ENCODE peak calls at places on chromosomes 6 and 20, in seven cellular contexts. U, Q, T, N, S, K and H are unnamed samples.

GRCh38 chr6:149935668-149936067 is 6.1 kb upstream of the ULBP2 start:
- DNase-seq in N (no peak), Q (no peak), S (no peak), K (no peak), U (no peak), T (no peak), H (no peak)

GRCh38 chr6:111713196-111713705 is 107.6 kb upstream of the TRAF3IP2 start:
- DNase-seq in K (no peak), N (no peak), S (no peak), T (no peak), U (no peak), Q (no peak), H (no peak)

GRCh38 chr6:14876778-14877613 is 368.9 kb upstream of the JARID2 start:
- DNase-seq in U (peak), Q (no peak), T (peak), K (no peak), N (peak), S (no peak), H (peak)

GRCh38 chr6:148577687-148578488 is 168.9 kb upstream of the UST start:
- DNase-seq in S (no peak), K (peak), U (peak), Q (peak), N (peak), T (peak), H (no peak)

GRCh38 chr20:50491168-50491567 is 19.0 kb upstream of the PTPN1 start:
- DNase-seq in Q (no peak), N (no peak), K (no peak), U (no peak), S (no peak), T (no peak), H (no peak)

GRCh38 chr20:41617059-41617921 is 887 bp downstream of the CHD6 start:
- DNase-seq in S (no peak), U (peak), K (peak), Q (peak), T (peak), N (peak), H (no peak)

GRCh38 chr6:168132531-168133184 is 53.6 kb upstream of the FRMD1 start:
- DNase-seq in U (peak), K (peak), T (peak), N (peak), S (no peak), Q (peak), H (no peak)

GRCh38 chr20:12217382-12217781 is 299.7 kb downstream of the BTBD3 start:
- DNase-seq in N (no peak), T (no peak), U (no peak), S (no peak), K (no peak), Q (no peak), H (no peak)

GRCh38 chr6:81480139-81480538 is 272.3 kb downstream of the TENT5A start:
- DNase-seq in T (no peak), K (no peak), Q (no peak), S (no peak), N (no peak), U (peak), H (no peak)

GRCh38 chr20:64144144-64144912 is 19.9 kb upstream of the MYT1 start:
- DNase-seq in N (no peak), T (no peak), Q (no peak), S (no peak), K (no peak), U (no peak), H (no peak)

GRCh38 chr6:141164042-141164748 is 968.5 kb upstream of the GJE1 start:
- DNase-seq in U (no peak), Q (no peak), N (no peak), S (no peak), K (no peak), T (peak), H (no peak)

GRCh38 chr20:16261733-16262277 is 311.4 kb downstream of the KIF16B start:
- DNase-seq in N (no peak), K (no peak), S (no peak), Q (no peak), U (no peak), T (no peak), H (no peak)

GRCh38 chr6:72272958-72273357 is 348.9 kb upstream of the KCNQ5 start:
- DNase-seq in Q (no peak), T (peak), S (no peak), K (no peak), U (peak), N (peak), H (no peak)

GRCh38 chr6:79631800-79632172 is 657 bp downstream of the SH3BGRL2 start:
- DNase-seq in Q (no peak), K (no peak), S (no peak), N (no peak), U (no peak), T (no peak), H (no peak)

GRCh38 chr6:136178749-136179148 is 71.4 kb downstream of the MTFR2 start:
- DNase-seq in Q (no peak), U (no peak), T (no peak), N (no peak), K (no peak), S (no peak), H (no peak)

GRCh38 chr20:5657190-5657872 is 92.9 kb upstream of the SHLD1 start:
- DNase-seq in N (peak), K (peak), U (peak), T (peak), Q (no peak), S (peak), H (no peak)

GRCh38 chr6:95119927-95120326 is 457.4 kb upstream of the MANEA start:
- DNase-seq in K (no peak), T (no peak), U (no peak), N (no peak), Q (no peak), S (no peak), H (no peak)

GRCh38 chr6:47413752-47414516 is 63.7 kb upstream of the CD2AP start:
- DNase-seq in Q (peak), S (peak), N (peak), K (peak), T (peak), U (peak), H (peak)

GRCh38 chr6:133551847-133552331 is 310.7 kb downstream of the EYA4 start:
- DNase-seq in N (no peak), T (peak), K (no peak), Q (no peak), S (no peak), U (peak), H (no peak)

GRCh38 chr6:141484726-141485125 is 648.0 kb upstream of the GJE1 start:
- DNase-seq in K (peak), U (no peak), T (peak), N (no peak), S (peak), Q (no peak), H (no peak)

GRCh38 chr6:109794201-109794926 is 103.3 kb downstream of the FIG4 start:
- DNase-seq in K (no peak), N (peak), T (peak), S (no peak), U (peak), Q (no peak), H (no peak)

DNA sequence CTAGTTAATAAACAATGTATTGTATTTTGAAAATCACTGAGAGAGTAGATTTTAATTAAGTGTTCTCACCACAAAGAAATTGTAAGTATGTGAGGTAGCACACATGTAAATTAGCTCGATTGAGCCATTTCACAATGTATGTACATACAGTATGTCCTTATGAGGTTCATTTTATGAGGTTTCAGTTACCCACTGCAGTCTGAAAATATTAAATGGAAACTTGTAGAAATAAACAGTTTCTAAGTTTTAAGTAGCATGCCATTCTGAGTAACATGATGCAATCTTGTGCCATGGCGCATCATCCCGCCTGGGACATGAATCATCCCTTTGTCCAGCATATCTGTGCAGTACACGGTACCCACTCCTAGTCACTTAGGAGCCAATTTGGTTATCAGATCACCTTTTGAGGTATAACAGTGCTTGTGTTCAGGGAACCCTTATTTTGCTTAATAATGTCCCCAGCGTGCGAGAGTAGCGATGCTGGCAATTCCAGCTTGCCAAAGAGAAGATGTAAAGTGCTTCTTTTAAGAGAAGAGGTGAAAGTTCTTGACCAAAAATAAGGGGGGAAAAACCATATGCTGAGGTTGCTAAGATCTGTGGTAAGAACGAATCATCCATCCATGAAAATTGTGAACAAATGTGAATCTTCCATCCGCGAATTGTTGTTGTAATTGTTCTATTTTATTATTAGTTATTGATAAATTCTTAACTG is 64.7 kb downstream of the KCNS1 start:
- DNase-seq in K (peak), T (peak), S (peak), U (peak), N (peak), Q (no peak), H (no peak)
- H3K9ac ChIP-seq in K (no peak), T (no peak), S (peak), U (no peak), N (no peak), Q (no peak), H (no peak)

GRCh38 chr20:47167846-47168245 is 188.7 kb downstream of the ZMYND8 start:
- DNase-seq in S (no peak), T (no peak), Q (no peak), U (no peak), K (no peak), N (no peak), H (no peak)
- H3K27ac ChIP-seq in S (no peak), T (no peak), Q (no peak), U (no peak), K (no peak), N (no peak), H (no peak)

DNA sequence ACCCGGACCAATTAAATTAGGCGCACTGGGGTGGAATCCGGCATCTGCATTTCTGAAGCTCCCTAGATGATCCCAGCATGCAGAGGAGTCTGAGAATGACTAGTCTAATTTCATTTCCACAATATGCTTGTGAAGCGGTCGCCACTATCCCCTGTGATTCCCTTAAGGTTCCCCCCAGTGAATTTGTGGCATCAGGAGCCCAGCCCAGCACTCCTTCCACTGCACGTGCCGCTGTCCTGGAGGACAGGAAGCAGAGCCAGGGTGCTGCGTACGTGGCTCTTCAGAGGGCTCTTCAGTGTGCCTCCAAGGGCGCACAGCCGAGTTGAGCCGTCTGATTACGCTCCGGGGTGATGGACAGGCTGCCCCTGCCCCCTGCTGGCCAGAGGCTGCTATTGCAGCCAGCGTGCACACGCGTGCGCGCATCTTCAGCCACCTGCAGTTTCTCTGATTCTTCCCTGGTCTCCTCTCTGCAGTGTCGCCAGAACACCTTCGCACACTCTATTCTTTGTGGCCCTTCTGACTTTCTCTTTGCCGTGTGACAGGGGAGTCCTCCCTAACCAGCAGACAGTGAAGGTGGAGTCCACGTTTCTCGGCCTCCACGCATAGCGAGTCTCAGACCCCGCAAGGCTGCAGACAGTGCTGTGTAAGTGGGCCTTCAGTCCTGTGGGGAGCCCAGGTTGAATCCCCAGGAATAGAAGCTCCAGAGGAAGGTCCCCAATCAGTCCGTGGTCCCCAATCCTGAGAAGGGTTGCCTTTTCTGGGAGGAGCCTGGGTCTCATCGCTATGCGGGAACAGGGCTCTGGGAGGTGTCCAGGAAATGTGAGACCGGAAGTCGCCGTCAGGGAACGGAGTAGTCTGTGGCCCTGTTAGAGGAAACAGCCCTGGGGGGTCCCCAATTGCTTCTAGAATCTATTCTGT is 16.5 kb upstream of the NCR2 start:
- DNase-seq in T (peak), N (peak), Q (peak), S (peak), U (peak), K (peak), H (peak)
- H3K9ac ChIP-seq in T (peak), N (no peak), Q (no peak), S (no peak), U (no peak), K (peak), H (no peak)

GRCh38 chr20:4162766-4163165 is 147.4 kb upstream of the RNF24 start:
- DNase-seq in N (no peak), U (no peak), Q (no peak), K (no peak), S (no peak), T (no peak), H (no peak)
- H3K27ac ChIP-seq in N (no peak), U (no peak), Q (no peak), K (no peak), S (no peak), T (no peak), H (peak)

GRCh38 chr20:10502098-10502526 is 67.0 kb downstream of the SLX4IP start:
- DNase-seq in T (no peak), S (no peak), K (no peak), U (no peak), N (no peak), Q (no peak), H (no peak)

GRCh38 chr20:10504893-10505292 is 69.8 kb downstream of the SLX4IP start:
- DNase-seq in K (no peak), Q (no peak), S (no peak), T (peak), N (no peak), U (no peak), H (no peak)

GRCh38 chr20:10498196-10498595 is 63.1 kb downstream of the SLX4IP start:
- DNase-seq in K (no peak), S (no peak), T (no peak), U (no peak), N (peak), Q (no peak), H (no peak)

GRCh38 chr20:10497283-10497682 is 62.2 kb downstream of the SLX4IP start:
- DNase-seq in S (no peak), T (no peak), U (no peak), K (no peak), Q (no peak), N (no peak), H (no peak)

GRCh38 chr20:10501377-10501776 is 66.3 kb downstream of the SLX4IP start:
- DNase-seq in T (no peak), N (no peak), S (no peak), Q (no peak), U (peak), K (no peak), H (no peak)
- H3K9ac ChIP-seq in T (peak), N (no peak), S (peak), Q (no peak), U (no peak), K (no peak), H (no peak)

GRCh38 chr6:53280207-53280606 is 68.5 kb downstream of the ELOVL5 start:
- DNase-seq in Q (no peak), T (no peak), U (no peak), S (no peak), K (no peak), N (no peak), H (no peak)
- H3K27ac ChIP-seq in Q (no peak), T (no peak), U (no peak), S (no peak), K (no peak), N (no peak), H (no peak)

DNA sequence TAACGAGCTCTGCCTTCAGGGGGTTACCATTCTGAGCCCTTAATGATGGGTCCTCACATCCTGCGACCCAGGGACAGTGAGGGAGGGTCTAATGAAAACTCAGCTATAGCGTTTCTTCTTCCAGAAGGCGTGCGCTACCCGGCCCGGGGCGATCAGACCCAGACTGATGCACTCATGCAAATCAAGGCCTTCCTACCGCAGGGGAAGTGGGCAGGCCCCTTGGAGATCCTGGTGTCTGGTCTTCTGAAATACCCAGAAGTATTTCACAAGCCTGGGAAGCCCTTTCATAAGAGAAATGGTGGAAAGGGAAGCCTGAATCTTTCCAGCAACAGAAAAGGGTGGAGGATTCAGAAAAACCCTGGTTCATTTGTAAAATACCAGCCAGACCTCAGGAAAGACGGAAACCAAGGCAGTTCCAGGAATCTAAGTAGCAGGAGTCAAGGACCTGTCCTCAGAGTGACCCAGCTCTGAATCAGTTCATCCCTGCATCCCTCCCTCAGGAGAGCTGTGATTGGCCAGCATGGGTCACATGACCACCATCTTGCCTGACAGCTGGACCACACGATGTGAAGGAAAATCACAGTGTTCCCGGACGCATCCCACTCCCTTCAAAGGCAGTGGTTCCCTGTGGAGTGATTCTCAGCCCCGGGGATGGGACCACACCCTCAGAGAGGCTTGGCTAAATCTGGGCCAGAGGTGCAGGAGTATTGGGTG is 12.7 kb downstream of the BFSP1 start:
- DNase-seq in Q (no peak), U (no peak), T (no peak), S (no peak), N (no peak), K (no peak), H (no peak)
- H3K9ac ChIP-seq in Q (no peak), U (no peak), T (no peak), S (no peak), N (no peak), K (no peak), H (no peak)

GRCh38 chr6:5979650-5980427 is 26.9 kb downstream of the NRN1 start:
- DNase-seq in U (no peak), S (no peak), Q (no peak), T (no peak), N (no peak), K (no peak), H (no peak)
- H3K27ac ChIP-seq in U (no peak), S (no peak), Q (no peak), T (no peak), N (no peak), K (no peak), H (no peak)

GRCh38 chr6:122048570-122048969 is 350.9 kb upstream of the HSF2 start:
- DNase-seq in T (peak), K (no peak), N (no peak), U (no peak), S (no peak), Q (no peak), H (no peak)
- H3K9ac ChIP-seq in T (peak), K (no peak), N (no peak), U (no peak), S (no peak), Q (no peak), H (peak)

GRCh38 chr20:40591104-40591503 is 97.9 kb downstream of the MAFB start:
- DNase-seq in N (no peak), T (no peak), S (no peak), Q (no peak), U (no peak), K (no peak), H (no peak)
- H3K27ac ChIP-seq in N (no peak), T (no peak), S (no peak), Q (no peak), U (no peak), K (no peak), H (no peak)